ENCODE peak calls at places on chromosomes 11 and 22, in nine cellular contexts. F, E, L, R, K, S, O, B and Q are unnamed samples.
A peak's percentile ranks its signal among the peaks of the same experiment; 100 is the strongest.

GRCh38 chr11:64713781-64714363 is 9.1 kb downstream of the NRXN2 start:
- DNase-seq in F (peak; percentile 51), E (no peak), L (no peak), R (peak; percentile 86), K (peak; percentile 23), S (no peak), O (no peak), B (no peak), Q (no peak)

GRCh38 chr11:109424893-109425292 is 2.9 kb downstream of the C11orf87 start:
- DNase-seq in F (no peak), E (no peak), L (no peak), R (no peak), K (no peak), S (no peak), O (no peak), B (no peak), Q (no peak)

GRCh38 chr11:27347949-27348879 is 14.8 kb downstream of the CCDC34 start:
- DNase-seq in F (no peak), E (no peak), L (no peak), R (no peak), K (no peak), S (no peak), O (no peak), B (no peak), Q (no peak)

GRCh38 chr11:134562176-134562575 is 150.1 kb upstream of the B3GAT1 start:
- DNase-seq in F (peak; percentile 1), E (no peak), L (no peak), R (no peak), K (no peak), S (no peak), O (no peak), B (peak; percentile 17), Q (no peak)

GRCh38 chr11:73173755-73174494 is 31.8 kb upstream of the FCHSD2 start:
- DNase-seq in F (no peak), E (no peak), L (peak; percentile 34), R (no peak), K (peak; percentile 87), S (no peak), O (peak; percentile 67), B (peak; percentile 64), Q (no peak)

GRCh38 chr11:66936326-66936725 is 21.9 kb downstream of the PC start:
- DNase-seq in F (no peak), E (no peak), L (peak; percentile 93), R (no peak), K (no peak), S (peak; percentile 78), O (no peak), B (no peak), Q (no peak)

GRCh38 chr11:80783561-80783960 is 1342.7 kb upstream of the TENM4 start:
- DNase-seq in F (no peak), E (no peak), L (no peak), R (no peak), K (no peak), S (no peak), O (no peak), B (no peak), Q (no peak)

GRCh38 chr11:64339754-64340408 is at the start of gene CCDC88B:
- DNase-seq in F (no peak), E (peak; percentile 85), L (no peak), R (peak; percentile 58), K (peak; percentile 82), S (no peak), O (peak; percentile 82), B (no peak), Q (peak; percentile 95)

GRCh38 chr11:46649180-46649738 is 31.9 kb downstream of the ATG13 start:
- DNase-seq in F (peak; percentile 51), E (no peak), L (peak; percentile 98), R (peak; percentile 93), K (peak; percentile 78), S (no peak), O (no peak), B (peak; percentile 88), Q (no peak)

GRCh38 chr11:118095967-118096367 is 9.2 kb upstream of the SMIM35 start:
- DNase-seq in F (no peak), E (no peak), L (no peak), R (no peak), K (no peak), S (no peak), O (no peak), B (no peak), Q (no peak)

GRCh38 chr11:12411806-12412727 is 34.7 kb downstream of the PARVA start:
- DNase-seq in F (peak; percentile 90), E (no peak), L (peak; percentile 91), R (peak; percentile 86), K (peak; percentile 83), S (peak; percentile 78), O (peak; percentile 59), B (peak; percentile 95), Q (no peak)

GRCh38 chr11:105929381-105929955 is 92.6 kb downstream of the MSANTD4 start:
- DNase-seq in F (no peak), E (no peak), L (no peak), R (no peak), K (no peak), S (no peak), O (no peak), B (no peak), Q (no peak)

DNA sequence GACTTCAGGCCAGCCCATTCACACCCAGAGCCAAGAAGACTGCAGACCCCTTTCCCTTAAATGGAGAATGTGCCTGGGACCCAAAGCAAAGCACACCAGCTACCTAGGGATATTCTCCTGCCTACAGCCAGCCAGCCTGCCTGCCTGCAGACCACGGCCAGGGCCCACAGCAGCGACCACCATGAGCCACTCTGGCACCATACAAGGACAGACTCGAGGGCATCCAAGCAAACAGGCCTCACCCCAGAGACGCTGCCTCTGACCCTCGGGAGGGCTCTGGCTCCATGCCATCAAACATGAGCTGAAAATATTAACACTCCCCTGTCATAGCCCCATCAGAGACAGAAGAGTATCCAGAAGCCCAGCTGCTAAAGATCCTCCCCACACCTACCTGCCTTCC is 90.5 kb downstream of the RPL27A start:
- DNase-seq in F (no peak), E (no peak), L (no peak), R (no peak), K (no peak), S (no peak), O (no peak), B (no peak), Q (no peak)
- H3K4me1 ChIP-seq in F (peaks cover 15% of the 10 kb centered on the region), E (no peaks in the 10 kb centered on the region), L (peaks cover 8% of the 10 kb centered on the region), R (peaks cover 42% of the 10 kb centered on the region), K (peaks cover 19% of the 10 kb centered on the region), S (peaks cover 12% of the 10 kb centered on the region), O (peaks cover 9% of the 10 kb centered on the region), B (peaks cover 95% of the 10 kb centered on the region), Q (no peaks in the 10 kb centered on the region)

DNA sequence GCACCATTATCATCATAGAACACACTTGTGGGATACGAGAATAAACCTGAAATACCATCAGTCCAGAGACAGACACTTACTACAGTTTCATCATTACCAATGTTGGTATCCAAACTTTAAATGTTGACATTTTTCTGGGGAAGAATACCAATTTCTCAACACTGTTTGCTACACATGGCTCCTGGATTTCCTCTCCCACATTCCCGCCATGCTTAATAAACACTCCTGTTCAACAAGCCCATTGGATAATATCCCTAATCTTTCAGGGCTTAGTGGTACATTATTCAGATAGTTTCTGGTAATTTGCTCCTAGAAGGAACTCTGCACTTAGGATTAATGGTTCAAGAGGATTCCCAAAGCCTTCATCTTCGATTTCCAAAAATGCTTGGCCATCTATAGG is 48.2 kb downstream of the CSF2RB start:
- DNase-seq in F (no peak), E (no peak), L (peak; percentile 29), R (no peak), K (no peak), S (no peak), O (no peak), B (no peak), Q (no peak)
- H3K4me3 ChIP-seq in F (no peak overlapping the region), E (no peak overlapping the region), L (no peak overlapping the region), R (no peak overlapping the region), K (no peak overlapping the region), S (no peak overlapping the region), O (no peak overlapping the region), B (no peak overlapping the region), Q (no peak overlapping the region)

DNA sequence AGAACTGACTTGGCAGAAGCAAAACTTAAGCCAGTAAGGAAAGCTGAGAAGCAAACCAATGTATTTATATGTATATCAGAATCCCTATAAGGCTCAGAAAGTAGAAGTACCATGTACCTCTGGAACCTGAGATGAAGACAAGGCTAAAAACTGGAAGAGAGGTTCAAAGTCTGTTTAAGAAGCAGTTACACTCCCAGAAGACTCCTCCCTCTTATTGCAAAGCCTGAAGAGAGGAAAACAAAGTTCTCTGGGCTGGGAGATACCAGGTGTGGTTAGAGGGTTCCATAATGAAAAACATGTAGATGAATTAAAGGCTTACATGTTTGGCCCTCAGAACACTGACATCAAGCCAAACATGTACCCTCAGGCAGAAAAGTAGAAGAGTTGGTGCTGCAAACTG is 205.4 kb downstream of the TTC28 start:
- DNase-seq in F (no peak), E (no peak), L (no peak), R (no peak), K (no peak), S (no peak), O (no peak), B (no peak), Q (no peak)
- H3K4me1 ChIP-seq in F (no peaks in the 10 kb centered on the region), E (no peaks in the 10 kb centered on the region), L (no peaks in the 10 kb centered on the region), R (no peaks in the 10 kb centered on the region), K (no peaks in the 10 kb centered on the region), S (no peaks in the 10 kb centered on the region), O (no peaks in the 10 kb centered on the region), B (no peaks in the 10 kb centered on the region), Q (no peaks in the 10 kb centered on the region)

GRCh38 chr11:58963551-58964075 is 24.3 kb downstream of the GLYATL1 start:
- DNase-seq in F (no peak), E (no peak), L (peak; percentile 76), R (peak; percentile 26), K (peak; percentile 44), S (no peak), O (no peak), B (no peak), Q (no peak)
- H3K4me3 ChIP-seq in F (no peak overlapping the region), E (no peak overlapping the region), L (peak overlapping the region; percentile 20), R (peak overlapping the region; percentile 60), K (no peak overlapping the region), S (no peak overlapping the region), O (no peak overlapping the region), B (no peak overlapping the region), Q (no peak overlapping the region)

DNA sequence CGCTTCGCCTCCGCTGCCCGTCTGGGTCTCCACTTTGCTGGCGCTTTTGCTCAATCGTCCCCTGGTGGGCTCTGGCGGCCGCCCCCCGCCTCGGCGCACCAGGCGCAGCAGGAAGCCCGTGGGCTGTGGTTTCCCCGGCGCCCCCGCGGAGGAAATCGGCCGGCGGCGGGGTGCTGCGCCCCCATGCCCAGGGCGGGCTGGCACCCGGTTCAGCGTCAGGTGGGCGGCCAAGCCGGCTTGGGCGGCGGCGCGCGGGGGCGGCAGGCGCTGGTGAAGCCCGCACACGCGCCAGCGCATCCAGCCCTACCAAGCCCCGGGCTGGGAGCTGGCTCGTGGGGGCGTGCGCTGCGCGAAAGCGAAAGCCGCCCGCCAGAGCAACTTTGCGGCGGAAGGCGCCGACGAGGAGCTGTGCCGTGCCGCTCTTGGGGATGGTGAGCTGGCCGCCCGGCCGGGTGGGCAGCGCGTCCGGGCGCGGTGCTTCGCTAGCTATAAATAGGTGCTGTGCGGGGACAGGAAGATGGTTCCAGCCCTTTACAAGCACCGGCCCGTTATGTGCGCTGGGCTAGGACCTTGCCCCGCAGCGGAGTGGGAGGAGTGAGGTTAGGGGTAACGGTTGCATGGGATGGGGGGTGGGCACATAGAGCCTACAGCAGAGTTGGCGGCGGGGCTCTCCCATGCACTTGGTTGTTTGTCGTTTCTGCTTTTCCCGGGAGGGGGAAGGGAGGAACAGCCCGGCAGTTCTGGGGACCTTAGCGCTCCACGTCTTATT is 25.0 kb upstream of the SUSD2 start:
- DNase-seq in F (peak; percentile 61), E (peak; percentile 47), L (peak; percentile 53), R (peak; percentile 95), K (peak; percentile 82), S (no peak), O (peak; percentile 69), B (no peak), Q (peak; percentile 78)
- H3K4me1 ChIP-seq in F (peaks cover 52% of the 10 kb centered on the region), E (peaks cover 60% of the 10 kb centered on the region), L (peaks cover 42% of the 10 kb centered on the region), R (peaks cover 35% of the 10 kb centered on the region), K (peaks cover 24% of the 10 kb centered on the region), S (peaks cover 14% of the 10 kb centered on the region), O (peaks cover 18% of the 10 kb centered on the region), B (peaks cover 45% of the 10 kb centered on the region), Q (peaks cover 77% of the 10 kb centered on the region)